ENCODE peak calls at places on chromosome 19, in six cellular contexts. Y is H9, C is ecto neural progenitor cell, H is COR-L47, G is mucosa of descending colon, Q is HTR-8/SVneo. K is an unnamed sample.

GRCh38 chr19:35908977-35909683 is 1.0 kb upstream of the TYROBP start:
- DNase-seq in Y (no peak), C (no peak), H (no peak), G (peak; percentile 87), Q (no peak), K (no peak)

GRCh38 chr19:5170329-5170745 is 170.3 kb downstream of the PTPRS start:
- DNase-seq in Y (peak; percentile 76), C (no peak), H (no peak), G (peak; percentile 52), Q (no peak), K (peak; percentile 4)

GRCh38 chr19:55258476-55258827 is 365 bp downstream of the PPP6R1 start:
- DNase-seq in Y (no peak), C (no peak), H (no peak), G (no peak), Q (peak; percentile 29), K (peak; percentile 4)

GRCh38 chr19:38676878-38677646 is 29.6 kb downstream of the ACTN4 start:
- DNase-seq in Y (no peak), C (no peak), H (no peak), G (peak; percentile 34), Q (no peak), K (no peak)

GRCh38 chr19:38850976-38851621 is 1.3 kb upstream of the HNRNPL start:
- DNase-seq in Y (no peak), C (peak; percentile 77), H (peak; percentile 27), G (peak; percentile 81), Q (no peak), K (no peak)

GRCh38 chr19:5136060-5136855 is 167.3 kb downstream of the KDM4B start:
- DNase-seq in Y (no peak), C (no peak), H (no peak), G (no peak), Q (no peak), K (no peak)

GRCh38 chr19:41296323-41296935 is 13.5 kb upstream of the CCDC97 start:
- DNase-seq in Y (no peak), C (no peak), H (no peak), G (no peak), Q (no peak), K (no peak)

GRCh38 chr19:30669329-30670010 is 297.3 kb downstream of the ZNF536 start:
- DNase-seq in Y (peak; percentile 81), C (peak; percentile 85), H (no peak), G (no peak), Q (peak; percentile 41), K (peak; percentile 36)

GRCh38 chr19:51181377-51181912 is 39.3 kb downstream of the SIGLEC7 start:
- DNase-seq in Y (no peak), C (peak; percentile 39), H (no peak), G (no peak), Q (no peak), K (no peak)

GRCh38 chr19:24178207-24178606 is 91.2 kb downstream of the ZNF254 start:
- DNase-seq in Y (no peak), C (no peak), H (no peak), G (no peak), Q (no peak), K (no peak)

GRCh38 chr19:50384685-50385535 is 763 bp downstream of the POLD1 start:
- DNase-seq in Y (no peak), C (no peak), H (no peak), G (no peak), Q (no peak), K (no peak)

GRCh38 chr19:55670280-55671053 is 4.6 kb upstream of the EPN1 start:
- DNase-seq in Y (peak; percentile 72), C (peak; percentile 78), H (peak; percentile 52), G (peak; percentile 82), Q (no peak), K (peak; percentile 47)

GRCh38 chr19:3175761-3176714 is 2.5 kb upstream of the S1PR4 start:
- DNase-seq in Y (no peak), C (no peak), H (peak; percentile 16), G (peak; percentile 83), Q (no peak), K (peak; percentile 21)

GRCh38 chr19:47239610-47240296 is 8.8 kb upstream of the BBC3 start:
- DNase-seq in Y (peak; percentile 78), C (peak; percentile 87), H (peak; percentile 89), G (peak; percentile 65), Q (peak; percentile 76), K (peak; percentile 81)

GRCh38 chr19:54162241-54162805 is 2.8 kb upstream of the LENG1 start:
- DNase-seq in Y (peak; percentile 91), C (peak; percentile 83), H (no peak), G (peak; percentile 94), Q (no peak), K (no peak)

GRCh38 chr19:50720181-50720920 is 749 bp upstream of the SHANK1 start:
- DNase-seq in Y (no peak), C (no peak), H (no peak), G (no peak), Q (no peak), K (no peak)

GRCh38 chr19:45468159-45468651 is 409 bp downstream of the FOSB start:
- DNase-seq in Y (no peak), C (peak; percentile 66), H (no peak), G (peak; percentile 78), Q (no peak), K (no peak)

GRCh38 chr19:455031-455705 is 5.7 kb downstream of the SHC2 start:
- DNase-seq in Y (no peak), C (no peak), H (no peak), G (no peak), Q (no peak), K (no peak)

GRCh38 chr19:12769689-12770088 is 5.7 kb downstream of the HOOK2 start:
- DNase-seq in Y (peak; percentile 93), C (peak; percentile 85), H (no peak), G (peak; percentile 79), Q (no peak), K (no peak)

GRCh38 chr19:7395360-7395781 is 46.6 kb downstream of the ARHGEF18 start:
- DNase-seq in Y (no peak), C (no peak), H (no peak), G (no peak), Q (no peak), K (peak; percentile 15)

GRCh38 chr19:15859187-15859586 is 38.7 kb downstream of the CYP4F2 start:
- DNase-seq in Y (no peak), C (no peak), H (no peak), G (no peak), Q (no peak), K (no peak)

GRCh38 chr19:13051581-13052165 is 51.0 kb downstream of the LYL1 start:
- DNase-seq in Y (peak; percentile 89), C (peak; percentile 96), H (peak; percentile 60), G (peak; percentile 81), Q (no peak), K (peak; percentile 73)

GRCh38 chr19:3375221-3376088 is 9.1 kb downstream of the NFIC start:
- DNase-seq in Y (no peak), C (no peak), H (no peak), G (peak; percentile 77), Q (no peak), K (no peak)

GRCh38 chr19:46299004-46299509 is 2.2 kb downstream of the HIF3A start:
- DNase-seq in Y (no peak), C (no peak), H (peak; percentile 98), G (peak; percentile 96), Q (peak; percentile 90), K (peak; percentile 75)

GRCh38 chr19:5628919-5629481 is 6.1 kb downstream of the SAFB start:
- DNase-seq in Y (no peak), C (no peak), H (no peak), G (no peak), Q (no peak), K (no peak)

GRCh38 chr19:57583521-57584416 is at the start of gene ZIK1:
- DNase-seq in Y (peak; percentile 97), C (peak; percentile 94), H (peak; percentile 84), G (peak; percentile 91), Q (peak; percentile 93), K (no peak)

GRCh38 chr19:7850429-7850819 is 20.4 kb downstream of the EVI5L start:
- DNase-seq in Y (no peak), C (peak; percentile 30), H (no peak), G (no peak), Q (no peak), K (no peak)

GRCh38 chr19:5440299-5440698 is 14.9 kb upstream of the ZNRF4 start:
- DNase-seq in Y (no peak), C (no peak), H (no peak), G (no peak), Q (no peak), K (no peak)

GRCh38 chr19:51807111-51807701 is 12.2 kb downstream of the FPR3 start:
- DNase-seq in Y (peak; percentile 28), C (no peak), H (no peak), G (peak; percentile 55), Q (no peak), K (no peak)

GRCh38 chr19:51107406-51108065 is 673 bp downstream of the CTU1 start:
- DNase-seq in Y (peak; percentile 45), C (no peak), H (peak; percentile 8), G (no peak), Q (no peak), K (peak; percentile 32)

GRCh38 chr19:48461982-48462655 is 6.7 kb downstream of the KCNJ14 start:
- DNase-seq in Y (peak; percentile 93), C (no peak), H (no peak), G (peak; percentile 53), Q (no peak), K (no peak)